ENCODE peak calls at places on chromosomes 13 and 19, in five cellular contexts. F is SW480; U is astrocyte of the spinal cord; X is activated CD4-positive, alpha-beta T cell treated with anti-CD3 and anti-CD28 coated beads for 36 hours; B is RPMI7951. H is an unnamed sample.

GRCh38 chr19:12230751-12231733 is 63.6 kb downstream of the ZNF44 start:
- DNase-seq in B (no peak), X (no peak), F (no peak), U (no peak), H (no peak)

GRCh38 chr13:46211116-46211515 is 612 bp upstream of the LRRC63 start:
- DNase-seq in X (peak), F (no peak), U (peak), B (peak), H (no peak)

GRCh38 chr13:113616991-113617749 is 32.6 kb downstream of the TFDP1 start:
- DNase-seq in B (no peak), U (peak), F (no peak), X (no peak), H (peak)

GRCh38 chr13:41413907-41414306 is 43.4 kb upstream of the RGCC start:
- DNase-seq in X (no peak), U (no peak), F (no peak), B (no peak), H (no peak)

GRCh38 chr13:51923983-51924539 is 62.3 kb downstream of the CCDC70 start:
- DNase-seq in U (no peak), X (peak), B (no peak), F (peak), H (no peak)

GRCh38 chr13:24097064-24097463 is 63.5 kb upstream of the SPATA13 start:
- DNase-seq in X (peak), F (peak), U (peak), B (peak), H (no peak)

GRCh38 chr19:44988896-44989563 is 12.2 kb upstream of the RELB start:
- DNase-seq in U (peak), F (no peak), X (peak), B (peak), H (peak)

GRCh38 chr13:36807616-36808015 is 11.4 kb upstream of the RFXAP start:
- DNase-seq in U (no peak), B (no peak), F (peak), X (no peak), H (no peak)

GRCh38 chr13:30308548-30308947 is 1.2 kb upstream of the KATNAL1 start:
- DNase-seq in B (peak), F (peak), X (peak), U (no peak), H (peak)

GRCh38 chr13:97433727-97434416 is at the start of gene RAP2A:
- DNase-seq in B (peak), U (peak), X (peak), F (peak), H (peak)

GRCh38 chr13:91845612-91846011 is 447.2 kb downstream of the GPC5 start:
- DNase-seq in X (no peak), U (no peak), F (no peak), B (no peak), H (no peak)

GRCh38 chr13:92103673-92104296 is 705.4 kb downstream of the GPC5 start:
- DNase-seq in X (no peak), U (no peak), F (no peak), B (no peak), H (peak)

H was measured in brain microvascular endothelial cell.